ENCODE peak calls at places on chromosomes 1 and 21, in four cellular contexts. Q is gastrocnemius medialis; U is H9; A is CD4-positive, alpha-beta T cell. R is an unnamed sample.

GRCh38 chr1:193625255-193625654 is 438.8 kb upstream of the B3GALT2 start:
- DNase-seq in Q (no peak), U (no peak), A (no peak), R (no peak)

GRCh38 chr1:28144203-28145135 is 32.0 kb downstream of the PTAFR start:
- DNase-seq in A (no peak), Q (no peak), U (no peak), R (no peak)

GRCh38 chr1:153903841-153904455 is 18.8 kb downstream of the GATAD2B start:
- DNase-seq in Q (peak), U (no peak), A (no peak), R (no peak)

GRCh38 chr21:46117586-46118304 is 19.8 kb downstream of the COL6A2 start:
- DNase-seq in Q (peak), U (peak), A (no peak), R (peak)

GRCh38 chr1:30982937-30983336 is 74.4 kb upstream of the SDC3 start:
- DNase-seq in U (no peak), A (no peak), Q (peak), R (no peak)

GRCh38 chr1:236524892-236525179 is 1.1 kb downstream of the LGALS8 start:
- DNase-seq in U (no peak), Q (no peak), A (no peak), R (no peak)

GRCh38 chr1:64077281-64077940 is 126.0 kb upstream of the UBE2U start:
- DNase-seq in Q (no peak), U (no peak), A (no peak), R (no peak)

GRCh38 chr1:115877511-115877910 is 36.6 kb upstream of the NHLH2 start:
- DNase-seq in Q (no peak), A (no peak), U (peak), R (no peak)

GRCh38 chr1:243946946-243947345 is 96.9 kb upstream of the AKT3 start:
- DNase-seq in A (peak), Q (no peak), U (peak), R (no peak)

GRCh38 chr1:154973344-154974085 is 966 bp upstream of the CKS1B start:
- DNase-seq in U (peak), A (peak), Q (peak), R (peak)
- TF ChIP-seq CTCF in U (peak), A (peak), Q (no peak), R (no peak)

DNA sequence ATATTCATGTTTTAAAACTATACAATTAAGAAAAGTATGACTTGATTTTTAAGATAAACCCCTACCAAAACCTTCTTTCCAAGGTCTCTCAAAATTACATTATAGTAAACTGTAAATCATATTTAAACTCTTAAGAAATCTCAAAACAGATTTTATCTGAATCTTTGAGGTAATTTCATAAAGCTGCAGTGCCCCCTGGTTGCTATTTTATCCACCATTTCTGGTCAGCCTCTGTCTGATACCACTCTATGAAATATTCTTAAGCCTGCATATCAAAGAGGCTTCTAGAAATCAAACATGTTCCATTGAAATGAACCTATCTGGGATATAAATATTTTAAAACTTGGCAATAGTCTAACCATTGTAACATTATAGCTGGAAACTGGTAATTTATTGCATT is 317.3 kb downstream of the COL11A1 start:
- DNase-seq in U (no peak), Q (no peak), A (no peak), R (no peak)
- TF ChIP-seq CTCF in U (peak), Q (no peak), A (no peak), R (no peak)

GRCh38 chr1:19370453-19371170 is 58.5 kb downstream of the SLC66A1 start:
- DNase-seq in U (no peak), A (no peak), Q (no peak), R (no peak)
- TF ChIP-seq CTCF in U (no peak), A (no peak), Q (no peak), R (no peak)

GRCh38 chr21:39096754-39097153 is 86.5 kb downstream of the PSMG1 start:
- DNase-seq in Q (no peak), U (peak), A (no peak), R (no peak)
- TF ChIP-seq CTCF in Q (no peak), U (peak), A (no peak), R (no peak)

R was measured in activated B cell treated with CpG ODN at 0.5 μM for 24 hours.